ENCODE peak calls at places on chromosomes 4 and X, in seven cellular contexts. I, X, K, R, A, F and D are unnamed samples.

GRCh38 chr4:52410971-52411370 is 248.1 kb downstream of the USP46 start:
- DNase-seq in I (no peak), X (no peak), K (no peak), R (no peak), A (no peak), F (no peak), D (no peak)

GRCh38 chr4:8364141-8364540 is 76.4 kb downstream of the ACOX3 start:
- DNase-seq in I (no peak), X (no peak), K (no peak), R (no peak), A (no peak), F (no peak), D (no peak)

GRCh38 chr4:137452799-137453198 is 79.5 kb downstream of the PCDH18 start:
- DNase-seq in I (no peak), X (no peak), K (no peak), R (no peak), A (no peak), F (no peak), D (no peak)

GRCh38 chrX:22278375-22278774 is 5.7 kb downstream of the CBLL2 start:
- DNase-seq in I (peak; percentile 30), X (no peak), K (no peak), R (no peak), A (no peak), F (no peak), D (no peak)

GRCh38 chr4:179225594-179225993 is 1783.4 kb upstream of the AGA start:
- DNase-seq in I (no peak), X (peak; percentile 3), K (no peak), R (no peak), A (peak; percentile 13), F (no peak), D (no peak)

GRCh38 chrX:150844016-150844415 is 54.5 kb downstream of the CD99L2 start:
- DNase-seq in I (no peak), X (no peak), K (no peak), R (no peak), A (no peak), F (no peak), D (no peak)

GRCh38 chrX:31320740-31321139 is 248.9 kb upstream of the FTHL17 start:
- DNase-seq in I (no peak), X (no peak), K (no peak), R (no peak), A (no peak), F (no peak), D (no peak)

GRCh38 chrX:119870626-119871131 is 854 bp downstream of the RNF113A start:
- DNase-seq in I (peak; percentile 27), X (no peak), K (no peak), R (no peak), A (peak; percentile 6), F (peak; percentile 22), D (no peak)

GRCh38 chr4:3434891-3435683 is 6.7 kb upstream of the HGFAC start:
- DNase-seq in I (peak; percentile 45), X (no peak), K (no peak), R (no peak), A (no peak), F (no peak), D (no peak)

GRCh38 chrX:115233497-115234219 is at the start of gene LRCH2:
- DNase-seq in I (peak; percentile 55), X (no peak), K (no peak), R (no peak), A (no peak), F (no peak), D (peak; percentile 69)

GRCh38 chr4:152181150-152181549 is 354.7 kb downstream of the FBXW7 start:
- DNase-seq in I (no peak), X (no peak), K (no peak), R (no peak), A (no peak), F (no peak), D (no peak)

GRCh38 chr4:175970734-175971133 is 94.9 kb upstream of the WDR17 start:
- DNase-seq in I (peak; percentile 24), X (no peak), K (no peak), R (no peak), A (no peak), F (no peak), D (no peak)

GRCh38 chr4:24867766-24868296 is 45.0 kb downstream of the CCDC149 start:
- DNase-seq in I (peak; percentile 59), X (no peak), K (no peak), R (no peak), A (no peak), F (no peak), D (peak; percentile 47)

GRCh38 chr4:53706422-53707032 is 115.2 kb upstream of the LNX1 start:
- DNase-seq in I (peak; percentile 87), X (peak; percentile 68), K (no peak), R (peak; percentile 44), A (peak; percentile 59), F (peak; percentile 68), D (no peak)

GRCh38 chrX:117120700-117121099 is 657.9 kb upstream of the CT83 start:
- DNase-seq in I (no peak), X (no peak), K (no peak), R (no peak), A (no peak), F (no peak), D (no peak)

GRCh38 chrX:143754183-143754582 is 33.6 kb upstream of the SPANXN2 start:
- DNase-seq in I (no peak), X (peak; percentile 22), K (no peak), R (no peak), A (no peak), F (no peak), D (no peak)

GRCh38 chrX:153406011-153406410 is 4.9 kb upstream of the PNMA6E start:
- DNase-seq in I (no peak), X (no peak), K (no peak), R (no peak), A (no peak), F (no peak), D (no peak)

GRCh38 chrX:48910926-48911406 is 480 bp downstream of the SLC35A2 start:
- DNase-seq in I (no peak), X (peak; percentile 41), K (no peak), R (no peak), A (no peak), F (peak; percentile 25), D (no peak)

GRCh38 chr4:791866-792630 is 33.9 kb downstream of the CPLX1 start:
- DNase-seq in I (peak; percentile 85), X (no peak), K (no peak), R (no peak), A (no peak), F (peak; percentile 24), D (peak; percentile 71)

GRCh38 chrX:151596282-151596681 is 32.8 kb downstream of the PASD1 start:
- DNase-seq in I (peak; percentile 2), X (no peak), K (no peak), R (no peak), A (no peak), F (no peak), D (no peak)

GRCh38 chr4:7616193-7616592 is 181.5 kb upstream of the PSAPL1 start:
- DNase-seq in I (no peak), X (no peak), K (no peak), R (no peak), A (no peak), F (no peak), D (no peak)

GRCh38 chr4:23878912-23879732 is 10.7 kb downstream of the PPARGC1A start:
- DNase-seq in I (peak; percentile 21), X (peak; percentile 49), K (no peak), R (no peak), A (no peak), F (no peak), D (no peak)

GRCh38 chr4:151569650-151570049 is 160.7 kb downstream of the FHIP1A start:
- DNase-seq in I (no peak), X (no peak), K (no peak), R (no peak), A (no peak), F (no peak), D (no peak)

GRCh38 chrX:70452143-70452733 is 7.6 kb downstream of the DLG3 start:
- DNase-seq in I (peak; percentile 77), X (peak; percentile 47), K (no peak), R (peak; percentile 75), A (peak; percentile 36), F (no peak), D (peak; percentile 60)

GRCh38 chrX:153494061-153494460 is 719 bp upstream of the BGN start:
- DNase-seq in I (no peak), X (no peak), K (no peak), R (no peak), A (no peak), F (peak; percentile 22), D (no peak)